ENCODE peak calls at places on chromosomes 16 and 17, in four cellular contexts. D, G, U and I are unnamed samples.
A peak's percentile ranks its signal among the peaks of the same experiment; 100 is the strongest.

GRCh38 chr17:80047176-80047575 is 10.7 kb downstream of the CCDC40 start:
- DNase-seq in U (no peak), G (no peak), D (no peak), I (no peak)

GRCh38 chr16:1823821-1824220 is 2.8 kb downstream of the HAGH start:
- DNase-seq in G (peak; percentile 21), D (peak; percentile 67), U (peak; percentile 70), I (peak; percentile 54)

GRCh38 chr16:1713933-1714332 is 7.9 kb downstream of the MAPK8IP3 start:
- DNase-seq in U (no peak), G (no peak), D (peak; percentile 48), I (peak; percentile 76)

GRCh38 chr17:44960654-44961053 is 7.4 kb downstream of the C1QL1 start:
- DNase-seq in G (no peak), U (peak; percentile 32), D (no peak), I (no peak)

GRCh38 chr17:76702941-76703637 is 7.7 kb downstream of the MXRA7 start:
- DNase-seq in D (no peak), G (no peak), U (no peak), I (no peak)

GRCh38 chr17:68035131-68035522 is 408 bp upstream of the KPNA2 start:
- DNase-seq in G (no peak), D (peak; percentile 93), U (no peak), I (no peak)

GRCh38 chr17:9666461-9667050 is 21.2 kb downstream of the USP43 start:
- DNase-seq in G (no peak), D (no peak), U (no peak), I (no peak)

GRCh38 chr16:81443688-81444447 is 740 bp upstream of the CMIP start:
- DNase-seq in G (no peak), D (no peak), U (no peak), I (no peak)

GRCh38 chr17:80145076-80146075 is 1.6 kb downstream of the EIF4A3 start:
- DNase-seq in D (no peak), U (no peak), G (no peak), I (no peak)

GRCh38 chr16:67011274-67011673 is 17.7 kb upstream of the CBFB start:
- DNase-seq in U (no peak), D (no peak), G (no peak), I (no peak)

GRCh38 chr17:80781188-80781577 is 210.5 kb upstream of the CHMP6 start:
- DNase-seq in U (no peak), G (no peak), D (no peak), I (no peak)

GRCh38 chr16:84277244-84277823 is 17.3 kb upstream of the WFDC1 start:
- DNase-seq in D (peak; percentile 83), G (no peak), U (peak; percentile 59), I (peak; percentile 80)

GRCh38 chr17:62702746-62703268 is 75.3 kb downstream of the MRC2 start:
- DNase-seq in D (no peak), U (no peak), G (no peak), I (no peak)

GRCh38 chr17:45705123-45706009 is 78.8 kb upstream of the CRHR1 start:
- DNase-seq in G (no peak), D (no peak), U (peak; percentile 79), I (no peak)

GRCh38 chr17:76997981-76998531 is 129.9 kb downstream of the MGAT5B start:
- DNase-seq in G (no peak), U (no peak), D (no peak), I (peak; percentile 81)

GRCh38 chr17:80363518-80364090 is 51.4 kb upstream of the ENDOV start:
- DNase-seq in U (no peak), D (no peak), G (no peak), I (no peak)

GRCh38 chr16:65343556-65343955 is 221.7 kb upstream of the CDH11 start:
- DNase-seq in U (no peak), D (no peak), G (no peak), I (no peak)

GRCh38 chr17:20930065-20930760 is 112.6 kb downstream of the USP22 start:
- DNase-seq in G (no peak), U (no peak), D (no peak), I (no peak)

GRCh38 chr17:79515646-79516604 is 94.9 kb downstream of the RBFOX3 start:
- DNase-seq in G (no peak), U (no peak), D (no peak), I (no peak)

GRCh38 chr16:25260416-25260815 is 2.8 kb upstream of the ZKSCAN2 start:
- DNase-seq in U (no peak), D (no peak), G (no peak), I (no peak)

GRCh38 chr16:25177831-25178688 is 38.7 kb upstream of the AQP8 start:
- DNase-seq in U (no peak), D (no peak), G (no peak), I (no peak)

GRCh38 chr17:7208027-7208571 is 11.5 kb downstream of the DLG4 start:
- DNase-seq in D (peak; percentile 78), U (no peak), G (no peak), I (no peak)

GRCh38 chr17:9811086-9811485 is 10.8 kb downstream of the GSG1L2 start:
- DNase-seq in U (no peak), D (no peak), G (no peak), I (no peak)

GRCh38 chr16:71700822-71701221 is 23.7 kb downstream of the PHLPP2 start:
- DNase-seq in U (no peak), G (no peak), D (no peak), I (no peak)

GRCh38 chr17:40541060-40541872 is 24.0 kb downstream of the CCR7 start:
- DNase-seq in D (no peak), G (no peak), U (no peak), I (no peak)

GRCh38 chr17:21513012-21513570 is 136.9 kb downstream of the KCNJ12 start:
- DNase-seq in G (peak; percentile 20), D (peak; percentile 84), U (peak; percentile 80), I (peak; percentile 89)

GRCh38 chr16:23729503-23730424 is 16.7 kb upstream of the ERN2 start:
- DNase-seq in U (peak; percentile 42), D (peak; percentile 67), G (peak; percentile 4), I (no peak)

GRCh38 chr16:89491238-89491869 is 993 bp upstream of the ANKRD11 start:
- DNase-seq in U (peak; percentile 46), D (no peak), G (no peak), I (peak; percentile 30)
- TF ChIP-seq CTCF in U (no peak), D (no peak), G (peak; percentile 29), I (no peak)

GRCh38 chr16:48603647-48604376 is 6.2 kb downstream of the N4BP1 start:
- DNase-seq in G (no peak), D (no peak), U (no peak), I (no peak)
- TF ChIP-seq CTCF in G (no peak), D (no peak), U (no peak), I (no peak)

GRCh38 chr16:63690961-63691360 is 1430.9 kb downstream of the CDH11 start:
- DNase-seq in G (no peak), U (no peak), D (no peak), I (no peak)
- TF ChIP-seq CTCF in G (no peak), U (no peak), D (no peak), I (no peak)

GRCh38 chr16:3017806-3018506 is at the start of gene CLDN6:
- DNase-seq in U (no peak), G (no peak), D (peak; percentile 99), I (no peak)
- TF ChIP-seq CTCF in U (no peak), G (peak; percentile 19), D (peak; percentile 81), I (peak; percentile 47)

DNA sequence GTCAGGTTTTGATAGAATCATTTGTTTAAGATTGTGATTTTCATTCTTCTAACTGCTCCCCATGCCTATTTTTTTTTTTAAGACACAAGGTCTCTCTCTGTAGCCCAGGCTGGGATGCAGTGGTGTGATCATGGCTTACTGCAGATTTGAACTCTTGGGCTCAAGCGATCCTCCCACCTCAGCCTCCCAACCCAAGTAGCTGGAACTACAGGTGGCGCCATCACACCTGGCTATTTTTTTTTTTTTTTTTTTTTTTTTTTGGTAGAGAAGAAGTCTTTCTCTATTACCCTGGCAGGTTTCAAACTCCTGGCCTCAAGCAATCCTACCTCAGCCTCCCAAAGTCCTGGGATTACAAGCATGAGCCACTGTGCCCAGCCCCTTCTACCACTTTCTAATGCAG is 223.3 kb downstream of the CBLN1 start:
- DNase-seq in U (no peak), G (no peak), D (no peak), I (no peak)
- TF ChIP-seq CTCF in U (no peak), G (no peak), D (no peak), I (no peak)

GRCh38 chr17:38536661-38537060 is 69.1 kb downstream of the SRCIN1 start:
- DNase-seq in G (no peak), D (no peak), U (no peak), I (no peak)
- TF ChIP-seq CTCF in G (no peak), D (no peak), U (no peak), I (no peak)

DNA sequence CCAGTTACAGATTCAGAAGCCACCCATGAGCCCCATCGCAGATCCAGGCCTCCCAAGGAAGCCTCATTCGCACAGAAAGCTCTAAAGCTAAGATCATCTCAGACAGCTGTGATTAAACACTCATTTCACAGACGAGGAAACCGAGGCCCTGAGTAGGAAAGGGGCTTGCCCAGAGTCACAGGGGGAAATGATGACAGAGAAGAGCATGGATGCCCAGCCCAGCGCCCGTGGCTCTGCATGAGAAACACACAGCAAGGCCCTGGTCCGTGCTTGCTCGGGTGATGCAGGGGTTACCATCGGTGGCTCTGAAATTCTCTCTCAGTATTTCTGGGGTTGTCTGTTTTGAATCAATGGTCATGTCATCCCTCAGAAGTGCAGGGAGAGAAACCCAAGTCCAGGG is 109.6 kb downstream of the C16orf78 start:
- DNase-seq in U (no peak), G (no peak), D (no peak), I (no peak)
- TF ChIP-seq CTCF in U (no peak), G (no peak), D (no peak), I (no peak)

GRCh38 chr16:50384500-50385122 is 15.8 kb upstream of the BRD7 start:
- DNase-seq in D (no peak), G (no peak), U (no peak), I (no peak)

GRCh38 chr16:50386139-50386538 is 17.4 kb upstream of the BRD7 start:
- DNase-seq in U (peak; percentile 21), D (no peak), G (no peak), I (no peak)

GRCh38 chr16:50376997-50377396 is 8.2 kb upstream of the BRD7 start:
- DNase-seq in U (no peak), G (no peak), D (no peak), I (no peak)

GRCh38 chr16:50378417-50378816 is 9.6 kb upstream of the BRD7 start:
- DNase-seq in G (no peak), D (no peak), U (no peak), I (no peak)

DNA sequence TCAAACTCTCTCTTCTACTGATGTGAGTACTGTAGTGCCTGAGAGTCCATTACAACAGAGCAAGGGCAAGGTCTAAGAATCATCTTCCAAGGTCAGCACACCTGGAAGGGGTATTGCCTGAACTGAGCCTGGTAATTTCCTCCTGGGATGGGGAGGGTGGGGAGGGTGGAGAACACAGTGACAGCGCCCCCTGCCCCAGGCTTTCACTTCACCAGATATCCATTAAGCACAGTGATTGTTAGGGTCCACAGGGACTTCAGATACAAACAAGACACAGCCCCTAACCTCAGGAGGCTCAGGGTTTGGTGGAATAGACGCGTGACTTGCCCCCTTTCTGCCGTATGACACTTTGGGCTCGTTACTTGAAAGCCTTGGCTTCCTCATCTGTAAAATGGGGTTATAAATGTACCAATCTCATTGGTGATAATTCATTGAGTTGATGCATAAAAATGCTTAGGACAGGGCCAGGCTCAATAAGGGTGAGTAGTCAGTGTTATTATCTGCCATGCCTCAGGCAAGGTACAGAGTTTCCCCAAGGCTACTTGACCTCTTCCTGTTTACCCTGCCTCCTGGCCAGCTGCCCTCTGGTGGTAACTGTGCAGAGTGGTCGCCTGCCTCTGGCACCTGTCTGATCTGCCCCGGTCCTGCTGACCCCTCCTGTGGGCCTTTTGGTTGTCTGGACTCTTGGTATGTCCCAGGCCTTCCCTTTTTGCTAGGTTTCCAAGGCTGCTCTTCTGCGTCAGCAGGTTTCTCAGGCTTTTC is 13.1 kb upstream of the BRD7 start:
- DNase-seq in U (no peak), D (peak; percentile 61), G (no peak), I (no peak)
- TF ChIP-seq CTCF in U (no peak), D (peak; percentile 33), G (no peak), I (peak; percentile 7)